ENCODE peak calls at places on chromosomes 6 and 20, in eight cellular contexts. E is GM23248, U is lower lobe of right lung, M is uterus, G is cardiac muscle cell, R is IMR-90, B is tibial artery, K is mesendoderm. D is an unnamed sample.

GRCh38 chr20:266213-266603 is 8.7 kb downstream of the DEFB132 start:
- DNase-seq in K (no peak), E (no peak), U (no peak), M (no peak), B (no peak), G (no peak), R (no peak), D (no peak)

GRCh38 chr20:36932476-36933426 is 18.8 kb downstream of the SAMHD1 start:
- DNase-seq in B (no peak), K (no peak), E (peak; percentile 19), U (no peak), M (no peak), R (peak; percentile 59), G (peak; percentile 78), D (no peak)

GRCh38 chr6:34350100-34350936 is 42.2 kb downstream of the NUDT3 start:
- DNase-seq in B (no peak), R (peak; percentile 31), E (no peak), M (no peak), U (no peak), K (peak; percentile 23), G (peak; percentile 27), D (no peak)

GRCh38 chr6:45959534-45960195 is 56.0 kb downstream of the CLIC5 start:
- DNase-seq in G (peak; percentile 69), U (no peak), B (no peak), M (no peak), E (peak; percentile 39), R (no peak), K (no peak), D (no peak)

GRCh38 chr20:34954905-34955231 is 738 bp downstream of the GSS start:
- DNase-seq in M (peak; percentile 27), R (peak; percentile 42), G (peak; percentile 38), E (peak; percentile 73), U (no peak), B (no peak), K (peak; percentile 58), D (no peak)

GRCh38 chr6:140559458-140559857 is 1185.0 kb upstream of the CITED2 start:
- DNase-seq in B (no peak), U (no peak), E (no peak), K (no peak), M (no peak), G (no peak), R (no peak), D (no peak)

GRCh38 chr6:154848580-154848979 is 115.4 kb downstream of the SCAF8 start:
- DNase-seq in E (no peak), U (no peak), R (peak; percentile 10), B (no peak), K (no peak), M (no peak), G (peak; percentile 30), D (no peak)

GRCh38 chr20:57837208-57838035 is 127.6 kb upstream of the PMEPA1 start:
- DNase-seq in K (no peak), U (no peak), B (no peak), G (no peak), M (no peak), R (no peak), E (no peak), D (no peak)

GRCh38 chr20:46981184-46981583 is 86.5 kb downstream of the EYA2 start:
- DNase-seq in U (no peak), K (no peak), E (no peak), R (no peak), G (no peak), M (no peak), B (no peak), D (no peak)

GRCh38 chr20:47016068-47016664 is 121.5 kb downstream of the EYA2 start:
- DNase-seq in K (no peak), M (no peak), B (no peak), R (no peak), U (no peak), G (no peak), E (no peak), D (no peak)

GRCh38 chr20:37315293-37316110 is 26.0 kb downstream of the MANBAL start:
- DNase-seq in G (peak; percentile 90), K (peak; percentile 67), E (peak; percentile 81), M (peak; percentile 82), R (peak; percentile 92), U (no peak), B (peak; percentile 93), D (peak; percentile 56)

GRCh38 chr6:132259070-132259469 is 142.2 kb downstream of the MOXD1 start:
- DNase-seq in K (peak; percentile 47), R (peak; percentile 58), G (peak; percentile 57), E (peak; percentile 64), B (no peak), U (no peak), M (no peak), D (no peak)

DNA sequence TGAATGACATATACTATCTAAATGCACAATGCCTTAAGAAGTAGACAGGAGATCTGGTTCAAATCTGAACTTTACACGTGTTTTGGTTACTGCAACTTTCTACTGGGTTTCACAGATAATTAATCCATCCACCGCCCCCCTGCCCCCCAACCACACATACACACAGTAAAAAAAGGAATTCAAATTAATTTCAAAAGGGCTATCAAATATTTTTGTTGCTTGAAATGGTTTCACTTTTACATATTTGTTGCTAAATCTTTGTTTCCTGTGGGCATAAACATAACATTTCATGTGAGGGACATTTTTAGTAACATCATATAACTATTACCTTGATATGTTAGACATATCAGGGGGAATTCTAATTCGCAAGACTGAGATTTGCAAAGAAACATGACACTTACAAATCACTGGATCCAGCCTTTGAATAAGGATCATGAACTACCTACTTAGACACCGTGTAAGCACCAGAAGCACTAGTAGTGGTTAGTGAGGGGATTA is 7.5 kb downstream of the NEDD9 start:
- DNase-seq in B (no peak), M (no peak), K (no peak), R (no peak), G (no peak), U (no peak), E (no peak), D (no peak)
- H3K4me1 ChIP-seq in B (peaks cover 50% of the 10 kb centered on the region), M (no peaks in the 10 kb centered on the region), K (peaks cover 2% of the 10 kb centered on the region), R (peaks cover 13% of the 10 kb centered on the region), G (peaks cover 63% of the 10 kb centered on the region), U (peaks cover 86% of the 10 kb centered on the region), E (peaks cover 27% of the 10 kb centered on the region), D (peaks cover 76% of the 10 kb centered on the region)

GRCh38 chr20:3614509-3614908 is 48.7 kb downstream of the GFRA4 start:
- DNase-seq in U (no peak), E (peak; percentile 25), K (no peak), B (no peak), R (peak; percentile 56), M (no peak), G (no peak), D (no peak)
- H3K27ac ChIP-seq in U (no peak overlapping the region), E (no peak overlapping the region), K (no peak overlapping the region), B (no peak overlapping the region), R (no peak overlapping the region), M (no peak overlapping the region), G (no peak overlapping the region), D (no peak overlapping the region)

DNA sequence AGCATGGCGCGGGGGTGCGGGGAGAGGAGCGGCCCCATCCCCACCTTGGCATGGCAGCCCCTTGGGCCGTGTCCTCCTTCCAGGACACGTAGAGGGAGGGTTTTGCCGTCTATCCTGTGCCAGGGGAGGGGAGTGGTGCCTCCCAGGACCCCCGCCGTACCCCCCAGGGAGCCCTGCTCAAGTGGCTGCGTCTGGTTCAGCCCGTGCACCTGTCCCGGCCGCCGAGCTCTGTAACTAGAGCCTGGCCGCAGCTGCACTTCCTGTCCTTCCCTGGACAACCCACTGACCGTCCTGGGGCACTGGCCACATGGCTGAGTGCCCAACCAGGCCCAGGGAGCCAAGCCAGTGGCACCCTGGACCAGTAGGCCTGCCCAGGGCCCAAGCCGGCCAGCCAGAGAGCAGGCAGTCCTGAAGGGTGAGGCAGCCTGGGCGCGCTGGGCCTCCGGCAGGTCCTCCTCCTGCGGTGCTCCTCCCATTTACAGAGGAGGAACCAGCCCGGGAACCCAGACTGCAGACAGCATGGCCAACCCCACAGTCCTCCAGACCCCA is 8.9 kb downstream of the LAMA5 start:
- DNase-seq in R (no peak), G (no peak), E (no peak), K (no peak), M (peak; percentile 28), U (no peak), B (peak; percentile 93), D (no peak)
- H3K4me1 ChIP-seq in R (peaks cover 28% of the 10 kb centered on the region), G (peaks cover 36% of the 10 kb centered on the region), E (peaks cover 33% of the 10 kb centered on the region), K (peaks cover 16% of the 10 kb centered on the region), M (peaks cover 38% of the 10 kb centered on the region), U (peaks cover 90% of the 10 kb centered on the region), B (peaks cover 97% of the 10 kb centered on the region), D (peaks cover 91% of the 10 kb centered on the region)

DNA sequence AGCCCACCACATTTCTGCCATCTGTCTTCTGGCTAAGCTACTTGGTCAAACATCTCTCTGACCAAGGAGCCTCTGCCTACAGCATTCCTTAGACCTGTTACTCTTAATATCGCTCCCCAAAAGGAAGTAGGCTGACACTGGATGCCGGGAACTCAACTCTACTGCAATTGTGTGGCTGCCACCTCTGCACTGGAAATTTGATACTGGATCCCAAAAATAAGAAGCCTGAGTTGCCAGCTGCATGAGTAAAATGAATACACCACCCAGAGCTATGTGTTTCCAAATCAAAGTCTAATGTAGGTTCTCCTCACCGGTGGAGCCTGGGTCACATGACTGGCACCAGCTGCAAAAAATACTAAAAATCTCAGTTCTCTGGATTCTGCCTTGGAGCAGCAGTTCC is 36.9 kb downstream of the UNC5CL start:
- DNase-seq in U (no peak), K (no peak), R (no peak), G (no peak), E (no peak), M (no peak), B (no peak), D (no peak)
- H3K27ac ChIP-seq in U (no peak overlapping the region), K (no peak overlapping the region), R (no peak overlapping the region), G (no peak overlapping the region), E (no peak overlapping the region), M (no peak overlapping the region), B (no peak overlapping the region), D (no peak overlapping the region)